ENCODE peak calls at places on chromosomes 4 and X, in four cellular contexts. V is keratinocyte, J is endothelial cell of umbilical vein, E is fibroblast of lung. M is an unnamed sample.
A peak's percentile ranks its signal among the peaks of the same experiment; 100 is the strongest.

GRCh38 chr4:73831569-73831968 is 4.9 kb upstream of the CXCL6 start:
- DNase-seq in E (no peak), V (no peak), J (no peak), M (no peak)

GRCh38 chrX:11836284-11836683 is 78.2 kb downstream of the MSL3 start:
- DNase-seq in E (no peak), J (peak; percentile 3), V (no peak), M (no peak)

GRCh38 chr4:30919458-30919857 is 199.3 kb downstream of the PCDH7 start:
- DNase-seq in E (no peak), V (no peak), J (no peak), M (no peak)

GRCh38 chrX:155966876-155967275 is 30.6 kb upstream of the IL9R start:
- DNase-seq in V (peak; percentile 7), E (no peak), J (no peak), M (peak; percentile 18)

GRCh38 chr4:81030617-81031388 is at the start of gene BMP3:
- DNase-seq in V (no peak), E (peak; percentile 48), J (no peak), M (no peak)

GRCh38 chr4:126708716-126709115 is 924.0 kb upstream of the INTU start:
- DNase-seq in J (no peak), V (peak; percentile 69), E (no peak), M (no peak)

GRCh38 chr4:19047481-19047880 is 1025.9 kb upstream of the LCORL start:
- DNase-seq in V (no peak), J (no peak), E (no peak), M (no peak)

GRCh38 chr4:158020175-158020574 is 152.7 kb downstream of the GASK1B start:
- DNase-seq in V (no peak), E (peak; percentile 94), J (peak; percentile 96), M (no peak)

GRCh38 chrX:20571611-20572010 is 304.9 kb upstream of the RPS6KA3 start:
- DNase-seq in V (no peak), J (no peak), E (peak; percentile 20), M (no peak)

GRCh38 chr4:132056466-132056865 is 1092.6 kb upstream of the PCDH10 start:
- DNase-seq in V (no peak), E (peak; percentile 9), J (no peak), M (no peak)

GRCh38 chrX:49155243-49155899 is 7.2 kb upstream of the MAGIX start:
- DNase-seq in J (peak; percentile 59), V (no peak), E (peak; percentile 72), M (peak; percentile 51)

GRCh38 chr4:182715548-182715947 is 201.6 kb downstream of the DCTD start:
- DNase-seq in V (no peak), E (no peak), J (no peak), M (no peak)

GRCh38 chr4:99099311-99099710 is 10.7 kb upstream of the ADH5 start:
- DNase-seq in E (no peak), V (no peak), J (no peak), M (no peak)

GRCh38 chr4:169707958-169708643 is 49.6 kb downstream of the HPF1 start:
- DNase-seq in E (peak; percentile 19), J (no peak), V (no peak), M (no peak)

GRCh38 chr4:175705407-175705806 is 106.7 kb downstream of the GPM6A start:
- DNase-seq in J (no peak), E (no peak), V (no peak), M (no peak)

GRCh38 chr4:172996571-172997216 is 171.9 kb upstream of the GALNT7 start:
- DNase-seq in V (peak; percentile 49), E (peak; percentile 87), J (peak; percentile 51), M (no peak)

GRCh38 chr4:77801260-77801608 is 17.9 kb downstream of the CNOT6L start:
- DNase-seq in J (no peak), E (no peak), V (no peak), M (no peak)

GRCh38 chrX:40267334-40268118 is 169.8 kb upstream of the BCOR start:
- DNase-seq in J (peak; percentile 3), V (no peak), E (no peak), M (no peak)

GRCh38 chr4:95728145-95728544 is 111.7 kb upstream of the PDHA2 start:
- DNase-seq in E (peak; percentile 11), V (no peak), J (no peak), M (no peak)

DNA sequence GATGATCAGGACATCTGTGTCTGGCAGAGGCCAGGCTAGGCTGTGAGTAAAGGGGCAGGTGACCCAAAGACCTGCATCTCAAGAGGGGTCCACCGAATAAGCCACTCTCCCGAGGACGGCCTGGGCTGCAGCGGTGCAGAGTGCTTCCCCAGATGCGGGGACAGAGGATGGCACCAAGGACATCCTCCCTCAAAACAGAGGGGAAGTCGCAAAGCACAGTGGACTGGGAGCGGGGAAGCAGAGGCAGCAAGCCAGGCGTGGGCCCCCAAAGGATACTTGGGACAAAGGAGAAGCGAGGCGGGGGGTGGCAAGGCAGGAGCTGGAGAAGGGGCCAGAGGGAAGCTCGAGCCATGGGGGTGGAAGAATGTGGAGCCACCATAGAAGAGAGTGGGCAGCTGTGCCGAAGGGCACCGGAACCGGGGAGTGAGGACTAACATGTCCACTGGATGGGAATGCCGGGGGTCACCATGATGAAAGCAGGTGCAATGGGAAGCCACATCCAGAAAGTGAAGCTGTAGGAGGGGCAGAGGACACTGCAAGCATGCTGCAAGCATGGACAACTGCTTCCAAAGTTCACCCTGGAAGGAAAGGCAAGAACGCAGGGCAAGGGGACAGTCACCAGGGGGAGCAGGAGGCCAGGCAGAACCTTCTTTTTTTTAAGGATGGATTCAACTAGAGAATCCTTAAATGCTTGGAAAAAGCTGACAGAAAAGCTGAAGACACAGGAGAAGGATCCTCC is 169.6 kb downstream of the AFAP1 start:
- DNase-seq in J (peak; percentile 14), E (peak; percentile 41), V (no peak), M (no peak)
- H3K79me2 ChIP-seq in J (peaks cover 10% of the 10 kb centered on the region), E (no peaks in the 10 kb centered on the region), V (no peaks in the 10 kb centered on the region), M (peaks cover 27% of the 10 kb centered on the region)

DNA sequence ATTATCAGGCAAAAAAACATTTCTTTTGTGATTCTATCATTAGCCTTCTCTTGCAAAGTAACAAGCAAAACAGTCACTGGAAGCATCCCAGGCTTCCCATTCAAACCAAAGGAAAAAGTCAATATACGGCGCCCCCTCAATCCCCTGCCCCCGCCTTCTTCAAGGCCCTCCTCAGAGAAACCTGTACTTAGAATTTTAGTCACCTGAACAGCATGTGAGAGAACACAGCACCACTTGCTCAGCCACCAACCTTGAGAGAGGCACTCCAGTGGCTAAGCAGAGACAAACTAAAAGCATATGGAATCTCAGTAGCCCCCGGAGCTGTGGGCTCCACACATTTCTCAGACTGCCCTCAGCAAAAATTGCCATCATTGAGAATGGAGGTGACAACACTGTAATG is 25.2 kb downstream of the LEF1 start:
- DNase-seq in J (no peak), E (no peak), V (no peak), M (no peak)
- H3K36me3 ChIP-seq in J (no peaks in the 10 kb centered on the region), E (no peaks in the 10 kb centered on the region), V (no peaks in the 10 kb centered on the region), M (no peaks in the 10 kb centered on the region)

GRCh38 chr4:113732923-113733527 is 28.5 kb downstream of the CAMK2D start:
- DNase-seq in V (no peak), E (no peak), J (no peak), M (no peak)
- H3K79me2 ChIP-seq in V (no peaks in the 10 kb centered on the region), E (peaks cover 78% of the 10 kb centered on the region), J (no peaks in the 10 kb centered on the region), M (no peaks in the 10 kb centered on the region)

GRCh38 chr4:118718511-118719170 is 33.4 kb downstream of the METTL14 start:
- DNase-seq in V (peak; percentile 40), E (no peak), J (no peak), M (no peak)

GRCh38 chr4:118727360-118727759 is 42.2 kb downstream of the METTL14 start:
- DNase-seq in E (no peak), V (no peak), J (no peak), M (no peak)

GRCh38 chr4:118723369-118723768 is 38.2 kb downstream of the METTL14 start:
- DNase-seq in V (no peak), J (no peak), E (no peak), M (no peak)
- H3K36me3 ChIP-seq in V (peaks cover 26% of the 10 kb centered on the region), J (peaks cover 48% of the 10 kb centered on the region), E (peaks cover 15% of the 10 kb centered on the region), M (no peaks in the 10 kb centered on the region)

GRCh38 chr4:32425243-32425642 is 1705.1 kb downstream of the PCDH7 start:
- DNase-seq in J (no peak), E (no peak), V (no peak), M (no peak)
- H3K79me2 ChIP-seq in J (no peaks in the 10 kb centered on the region), E (no peaks in the 10 kb centered on the region), V (no peaks in the 10 kb centered on the region), M (no peaks in the 10 kb centered on the region)

M was measured in PC-9.